ENCODE peak calls at places on chromosomes 6 and 20, in four cellular contexts. L is neural crest cell, U is esophagus muscularis mucosa, S is osteocyte. A is an unnamed sample.

GRCh38 chr6:11773581-11773980 is 5.0 kb downstream of the ADTRP start:
- DNase-seq in L (no peak), U (no peak), S (no peak), A (no peak)

GRCh38 chr6:134169881-134170486 is 117.6 kb upstream of the SLC2A12 start:
- DNase-seq in L (no peak), U (no peak), S (no peak), A (no peak)

GRCh38 chr6:167501831-167502385 is 177.0 kb downstream of the TTLL2 start:
- DNase-seq in L (no peak), U (no peak), S (no peak), A (no peak)

GRCh38 chr6:42511803-42512422 is 51.9 kb upstream of the UBR2 start:
- DNase-seq in L (no peak), U (no peak), S (no peak), A (no peak)

GRCh38 chr20:52859156-52859887 is 112.8 kb upstream of the TSHZ2 start:
- DNase-seq in L (no peak), U (no peak), S (no peak), A (no peak)

GRCh38 chr6:165031491-165031890 is 277.9 kb downstream of the C6orf118 start:
- DNase-seq in L (no peak), U (no peak), S (no peak), A (no peak)

GRCh38 chr6:159077123-159077522 is 32.3 kb upstream of the TAGAP start:
- DNase-seq in L (no peak), U (no peak), S (peak), A (peak)

GRCh38 chr20:37347891-37348642 is 2.1 kb downstream of the SRC start:
- DNase-seq in L (no peak), U (no peak), S (no peak), A (no peak)

GRCh38 chr6:2008383-2008976 is 236.9 kb downstream of the GMDS start:
- DNase-seq in L (no peak), U (no peak), S (no peak), A (no peak)

GRCh38 chr6:3058957-3059356 is 9.3 kb upstream of the RIPK1 start:
- DNase-seq in L (no peak), U (no peak), S (no peak), A (no peak)

GRCh38 chr6:159180001-159180400 is 10.8 kb downstream of the FNDC1 start:
- DNase-seq in L (no peak), U (no peak), S (no peak), A (no peak)

GRCh38 chr6:29451471-29452193 is 5.2 kb downstream of the OR11A1 start:
- DNase-seq in L (no peak), U (no peak), S (no peak), A (no peak)

GRCh38 chr20:39009348-39009747 is 47.2 kb downstream of the DHX35 start:
- DNase-seq in L (no peak), U (no peak), S (no peak), A (no peak)

GRCh38 chr6:119328866-119329806 is 20.4 kb downstream of the MAN1A1 start:
- DNase-seq in L (no peak), U (no peak), S (no peak), A (no peak)

GRCh38 chr20:11894072-11894471 is 23.6 kb upstream of the BTBD3 start:
- DNase-seq in L (no peak), U (no peak), S (no peak), A (no peak)

GRCh38 chr6:34094474-34095135 is 51.3 kb downstream of the GRM4 start:
- DNase-seq in L (no peak), U (no peak), S (no peak), A (no peak)

GRCh38 chr6:26502169-26502568 is 2.1 kb downstream of the BTN1A1 start:
- DNase-seq in L (no peak), U (no peak), S (no peak), A (no peak)

GRCh38 chr20:991850-992249 is 10.3 kb downstream of the RSPO4 start:
- DNase-seq in L (no peak), U (no peak), S (no peak), A (no peak)

GRCh38 chr20:37841991-37842390 is 60.9 kb upstream of the VSTM2L start:
- DNase-seq in L (peak), U (no peak), S (no peak), A (no peak)

GRCh38 chr6:81476881-81477280 is 275.6 kb downstream of the TENT5A start:
- DNase-seq in L (no peak), U (no peak), S (no peak), A (no peak)

GRCh38 chr6:28757429-28758045 is 166.2 kb downstream of the TRIM27 start:
- DNase-seq in L (no peak), U (no peak), S (no peak), A (no peak)

GRCh38 chr6:138493413-138493812 is 5.9 kb downstream of the NHSL1 start:
- DNase-seq in L (no peak), U (no peak), S (no peak), A (no peak)

GRCh38 chr6:30100585-30101422 is 12.1 kb downstream of the TRIM31 start:
- DNase-seq in L (no peak), U (no peak), S (no peak), A (no peak)

GRCh38 chr6:140052757-140053729 is 678.6 kb upstream of the CITED2 start:
- DNase-seq in L (no peak), U (no peak), S (no peak), A (no peak)

GRCh38 chr6:12083763-12084162 is 71.7 kb downstream of the HIVEP1 start:
- DNase-seq in L (no peak), U (no peak), S (no peak), A (no peak)

GRCh38 chr6:72855471-72855870 is 233.6 kb downstream of the KCNQ5 start:
- DNase-seq in L (no peak), U (no peak), S (no peak), A (no peak)

GRCh38 chr20:45969712-45970634 is 2.0 kb downstream of the ZNF335 start:
- DNase-seq in L (no peak), U (no peak), S (no peak), A (no peak)

GRCh38 chr6:23728707-23729106 is 397.3 kb upstream of the NRSN1 start:
- DNase-seq in L (no peak), U (no peak), S (no peak), A (no peak)

GRCh38 chr6:170206931-170207431 is 83.9 kb downstream of the DLL1 start:
- DNase-seq in L (no peak), U (no peak), S (peak), A (peak)

GRCh38 chr6:126419901-126420300 is 80.0 kb downstream of the CENPW start:
- DNase-seq in L (no peak), U (no peak), S (no peak), A (no peak)

GRCh38 chr6:109453594-109454482 is 1.7 kb downstream of the MICAL1 start:
- DNase-seq in L (no peak), U (no peak), S (peak), A (no peak)

GRCh38 chr6:147504848-147505247 is 3.6 kb upstream of the SAMD5 start:
- DNase-seq in L (no peak), U (no peak), S (no peak), A (no peak)

GRCh38 chr6:164008902-164009301 is 594.4 kb downstream of the QKI start:
- DNase-seq in L (no peak), U (no peak), S (no peak), A (no peak)

GRCh38 chr6:169160091-169160854 is 93.4 kb downstream of the THBS2 start:
- DNase-seq in L (no peak), U (peak), S (no peak), A (no peak)

GRCh38 chr6:18352842-18353241 is 34.3 kb upstream of the RNF144B start:
- DNase-seq in L (no peak), U (no peak), S (no peak), A (no peak)

GRCh38 chr6:32692019-32692418 is 25.6 kb upstream of the HLA-DQB1 start:
- DNase-seq in L (no peak), U (no peak), S (no peak), A (no peak)

GRCh38 chr6:127481081-127481480 is 21.9 kb upstream of the KIAA0408 start:
- DNase-seq in L (no peak), U (no peak), S (no peak), A (no peak)

GRCh38 chr6:13357551-13358075 is 29.3 kb upstream of the TBC1D7 start:
- DNase-seq in L (peak), U (no peak), S (no peak), A (no peak)
- TF ChIP-seq CTCF in L (no peak), U (no peak), S (no peak), A (no peak)

GRCh38 chr20:58880994-58881752 is 28.7 kb downstream of the GNAS start:
- DNase-seq in L (no peak), U (no peak), S (peak), A (peak)
- TF ChIP-seq CTCF in L (peak), U (no peak), S (peak), A (peak)

GRCh38 chr20:61742097-61742805 is 323.4 kb downstream of the TAF4 start:
- DNase-seq in L (no peak), U (no peak), S (no peak), A (no peak)
- TF ChIP-seq CTCF in L (peak), U (no peak), S (peak), A (peak)

GRCh38 chr6:150895898-150896632 is 30.6 kb downstream of the MTHFD1L start:
- DNase-seq in L (no peak), U (no peak), S (no peak), A (no peak)

GRCh38 chr6:150897400-150897943 is 32.0 kb downstream of the MTHFD1L start:
- DNase-seq in L (no peak), U (no peak), S (no peak), A (no peak)

GRCh38 chr6:150891886-150892485 is 26.5 kb downstream of the MTHFD1L start:
- DNase-seq in L (peak), U (no peak), S (peak), A (peak)

GRCh38 chr6:150894191-150894744 is 28.8 kb downstream of the MTHFD1L start:
- DNase-seq in L (no peak), U (no peak), S (no peak), A (no peak)

GRCh38 chr6:150894935-150895686 is 29.6 kb downstream of the MTHFD1L start:
- DNase-seq in L (no peak), U (no peak), S (no peak), A (no peak)
- TF ChIP-seq CTCF in L (peak), U (no peak), S (peak), A (peak)

DNA sequence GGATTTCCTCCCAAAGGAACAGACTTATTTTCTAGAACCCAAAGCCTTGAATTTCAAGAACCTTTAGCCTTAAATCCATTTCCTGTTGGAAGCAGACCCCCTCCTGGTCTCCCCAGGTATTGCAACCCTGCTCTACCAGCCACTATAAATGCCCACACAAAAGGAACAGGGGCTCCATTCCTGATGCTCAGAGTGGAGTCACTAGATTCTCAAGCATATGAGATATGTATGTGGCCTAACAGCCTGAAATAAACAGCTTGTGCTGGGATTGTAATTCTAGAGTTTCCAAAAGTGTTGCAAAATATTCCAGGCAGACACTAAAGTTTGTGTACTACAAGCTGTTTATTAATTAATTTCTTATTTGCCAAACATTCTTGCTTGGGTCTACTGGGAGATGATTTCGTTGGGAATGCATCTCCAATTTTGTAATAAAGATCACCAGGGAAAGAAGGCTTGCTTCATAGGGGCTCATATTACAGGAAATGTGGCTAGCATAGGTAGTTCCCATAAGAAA is 44.8 kb downstream of the RIPOR3 start:
- DNase-seq in L (no peak), U (no peak), S (no peak), A (no peak)
- TF ChIP-seq CTCF in L (peak), U (no peak), S (peak), A (peak)

GRCh38 chr6:13116155-13116554 is 212.2 kb downstream of the TBC1D7 start:
- DNase-seq in L (no peak), U (no peak), S (no peak), A (no peak)
- TF ChIP-seq CTCF in L (no peak), U (no peak), S (no peak), A (no peak)

DNA sequence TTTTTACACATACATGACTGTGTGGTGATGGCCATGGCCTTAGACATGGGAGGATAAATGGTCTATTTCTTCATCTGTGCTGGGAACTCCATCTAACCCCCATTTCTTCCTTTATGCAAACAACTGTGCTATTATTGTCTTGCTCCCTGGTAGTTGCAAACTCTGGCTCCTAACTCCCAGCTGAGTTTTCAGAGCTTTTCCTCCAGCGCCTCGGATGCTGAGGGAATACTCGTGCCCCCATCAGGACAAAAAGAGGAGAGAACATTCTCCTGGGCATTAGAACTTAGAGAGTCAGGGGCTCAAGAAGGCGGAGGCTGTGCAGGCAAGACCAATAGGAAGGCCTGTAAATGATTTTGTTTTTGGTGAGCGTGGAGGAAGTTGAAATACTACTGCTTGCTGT is 2.1 kb downstream of the DAAM2 start:
- DNase-seq in L (no peak), U (no peak), S (peak), A (no peak)
- TF ChIP-seq CTCF in L (no peak), U (peak), S (no peak), A (no peak)

DNA sequence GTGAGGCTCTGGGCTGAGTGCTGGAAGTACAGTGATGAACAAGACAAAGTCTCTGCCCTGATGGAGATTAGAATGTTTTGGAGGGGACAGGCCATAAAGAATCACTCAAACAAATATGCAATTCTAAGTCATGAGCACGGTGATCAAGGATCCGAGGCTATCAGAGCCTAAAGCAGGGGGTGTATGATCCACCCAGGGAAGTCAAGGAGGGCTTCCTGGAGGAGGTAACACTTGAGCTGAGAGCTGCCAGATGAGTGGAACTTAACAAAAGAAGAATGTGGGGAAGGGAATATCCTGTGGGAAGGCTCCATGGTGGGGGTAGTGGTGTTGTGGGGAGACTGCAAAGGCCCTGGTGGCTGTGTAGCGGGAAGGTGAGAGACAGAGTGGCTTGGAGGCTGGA is 12.2 kb downstream of the BPIFB4 start:
- DNase-seq in L (no peak), U (no peak), S (no peak), A (no peak)
- TF ChIP-seq CTCF in L (no peak), U (no peak), S (no peak), A (no peak)

GRCh38 chr6:44100088-44100550 is 27.1 kb downstream of the MRPL14 start:
- DNase-seq in L (peak), U (no peak), S (no peak), A (no peak)
- TF ChIP-seq CTCF in L (peak), U (no peak), S (peak), A (peak)

A was measured in type B pancreatic cell.